ENCODE peak calls at places on chromosomes 12 and 14, in nine cellular contexts. One of them, this sample, is unnamed. For H3K36me3, the result is how much of the 10 kb centered on the place peaks cover.

GRCh38 chr12:47360771-47361388 is 281.1 kb upstream of the AMIGO2 start:
- DNase-seq in PC-9: no peak
- DNase-seq in IMR-90: no peak
- DNase-seq in adrenal gland: no peak
- DNase-seq in psoas muscle: no peak
- DNase-seq in mammary epithelial cell: no peak
- DNase-seq in CD8-positive, alpha-beta T cell: peak
- DNase-seq in right lobe of liver: no peak
- DNase-seq in cardiac muscle cell: peak
- DNase-seq in this sample: no peak

GRCh38 chr12:60194682-60195081 is 598.9 kb downstream of the SLC16A7 start:
- DNase-seq in PC-9: no peak
- DNase-seq in adrenal gland: no peak
- DNase-seq in right lobe of liver: no peak
- DNase-seq in cardiac muscle cell: peak
- DNase-seq in IMR-90: peak
- DNase-seq in CD8-positive, alpha-beta T cell: no peak
- DNase-seq in psoas muscle: no peak
- DNase-seq in mammary epithelial cell: peak
- DNase-seq in this sample: no peak

GRCh38 chr12:119338593-119339363 is 4.2 kb downstream of the CCDC60 start:
- DNase-seq in right lobe of liver: no peak
- DNase-seq in IMR-90: no peak
- DNase-seq in CD8-positive, alpha-beta T cell: no peak
- DNase-seq in adrenal gland: no peak
- DNase-seq in mammary epithelial cell: no peak
- DNase-seq in psoas muscle: no peak
- DNase-seq in PC-9: no peak
- DNase-seq in cardiac muscle cell: no peak
- DNase-seq in this sample: no peak

GRCh38 chr14:95260537-95261440 is 58.9 kb downstream of the CLMN start:
- DNase-seq in mammary epithelial cell: peak
- DNase-seq in PC-9: no peak
- DNase-seq in psoas muscle: no peak
- DNase-seq in CD8-positive, alpha-beta T cell: no peak
- DNase-seq in cardiac muscle cell: peak
- DNase-seq in adrenal gland: no peak
- DNase-seq in right lobe of liver: no peak
- DNase-seq in IMR-90: peak
- DNase-seq in this sample: no peak

GRCh38 chr12:3071710-3072109 is 5.5 kb upstream of the TSPAN9 start:
- DNase-seq in IMR-90: no peak
- DNase-seq in PC-9: no peak
- DNase-seq in adrenal gland: no peak
- DNase-seq in mammary epithelial cell: no peak
- DNase-seq in psoas muscle: no peak
- DNase-seq in cardiac muscle cell: no peak
- DNase-seq in CD8-positive, alpha-beta T cell: no peak
- DNase-seq in right lobe of liver: no peak
- DNase-seq in this sample: no peak

GRCh38 chr12:31900271-31900670 is 58.9 kb upstream of the RESF1 start:
- DNase-seq in right lobe of liver: no peak
- DNase-seq in adrenal gland: no peak
- DNase-seq in PC-9: no peak
- DNase-seq in psoas muscle: no peak
- DNase-seq in CD8-positive, alpha-beta T cell: no peak
- DNase-seq in IMR-90: no peak
- DNase-seq in cardiac muscle cell: peak
- DNase-seq in mammary epithelial cell: peak
- DNase-seq in this sample: no peak

GRCh38 chr12:103011974-103012763 is 54.7 kb downstream of the ASCL1 start:
- DNase-seq in PC-9: no peak
- DNase-seq in CD8-positive, alpha-beta T cell: no peak
- DNase-seq in cardiac muscle cell: no peak
- DNase-seq in IMR-90: no peak
- DNase-seq in right lobe of liver: no peak
- DNase-seq in mammary epithelial cell: no peak
- DNase-seq in adrenal gland: no peak
- DNase-seq in psoas muscle: no peak
- DNase-seq in this sample: no peak

GRCh38 chr14:77989441-77989891 is 180.7 kb upstream of the NRXN3 start:
- DNase-seq in mammary epithelial cell: no peak
- DNase-seq in psoas muscle: no peak
- DNase-seq in cardiac muscle cell: no peak
- DNase-seq in adrenal gland: no peak
- DNase-seq in CD8-positive, alpha-beta T cell: no peak
- DNase-seq in PC-9: no peak
- DNase-seq in right lobe of liver: no peak
- DNase-seq in IMR-90: no peak
- DNase-seq in this sample: no peak

GRCh38 chr14:22463763-22464173 is 125.3 kb downstream of the DAD1 start:
- DNase-seq in CD8-positive, alpha-beta T cell: no peak
- DNase-seq in adrenal gland: no peak
- DNase-seq in psoas muscle: no peak
- DNase-seq in IMR-90: no peak
- DNase-seq in right lobe of liver: no peak
- DNase-seq in mammary epithelial cell: no peak
- DNase-seq in PC-9: no peak
- DNase-seq in cardiac muscle cell: no peak
- DNase-seq in this sample: no peak

GRCh38 chr12:28963554-28963953 is 185.5 kb upstream of the FAR2 start:
- DNase-seq in right lobe of liver: no peak
- DNase-seq in IMR-90: peak
- DNase-seq in adrenal gland: no peak
- DNase-seq in PC-9: no peak
- DNase-seq in cardiac muscle cell: peak
- DNase-seq in mammary epithelial cell: peak
- DNase-seq in psoas muscle: no peak
- DNase-seq in CD8-positive, alpha-beta T cell: no peak
- DNase-seq in this sample: no peak

DNA sequence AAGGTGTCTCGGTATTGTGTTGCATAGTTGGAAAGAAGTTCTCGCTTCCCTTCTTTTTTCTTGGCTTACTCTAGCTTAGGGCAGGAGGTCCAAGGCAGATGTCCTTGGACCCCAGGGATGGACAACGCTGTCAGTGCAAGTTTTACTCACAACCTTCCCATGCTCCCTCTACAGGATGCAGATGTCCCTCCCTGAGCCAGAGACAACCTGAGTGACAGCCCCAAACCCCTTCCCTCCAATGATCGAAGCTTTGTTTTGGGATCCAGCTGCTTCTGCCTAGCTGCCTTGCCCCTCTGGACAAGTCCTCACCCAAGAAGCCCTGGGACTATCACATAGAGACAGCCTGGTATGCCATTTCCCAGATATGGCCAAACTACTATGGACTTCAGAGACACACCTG is 112.0 kb upstream of the RAP1B start:
- DNase-seq in right lobe of liver: no peak
- DNase-seq in CD8-positive, alpha-beta T cell: no peak
- DNase-seq in cardiac muscle cell: no peak
- DNase-seq in mammary epithelial cell: no peak
- DNase-seq in psoas muscle: no peak
- DNase-seq in adrenal gland: no peak
- DNase-seq in PC-9: no peak
- DNase-seq in IMR-90: no peak
- DNase-seq in this sample: no peak
- TF ChIP-seq CTCF in right lobe of liver: no peak
- TF ChIP-seq CTCF in CD8-positive, alpha-beta T cell: no peak
- TF ChIP-seq CTCF in cardiac muscle cell: no peak
- TF ChIP-seq CTCF in mammary epithelial cell: no peak
- TF ChIP-seq CTCF in psoas muscle: no peak
- TF ChIP-seq CTCF in adrenal gland: no peak
- TF ChIP-seq CTCF in PC-9: no peak
- TF ChIP-seq CTCF in IMR-90: no peak
- TF ChIP-seq CTCF in this sample: no peak

GRCh38 chr12:50132505-50133135 is 20.6 kb downstream of the COX14 start:
- DNase-seq in mammary epithelial cell: peak
- DNase-seq in PC-9: no peak
- DNase-seq in IMR-90: peak
- DNase-seq in cardiac muscle cell: peak
- DNase-seq in right lobe of liver: no peak
- DNase-seq in CD8-positive, alpha-beta T cell: no peak
- DNase-seq in psoas muscle: no peak
- DNase-seq in adrenal gland: no peak
- DNase-seq in this sample: no peak
- H3K36me3 ChIP-seq in mammary epithelial cell: under half
- H3K36me3 ChIP-seq in PC-9: under half
- H3K36me3 ChIP-seq in IMR-90: under half
- H3K36me3 ChIP-seq in cardiac muscle cell: under half
- H3K36me3 ChIP-seq in right lobe of liver: under half
- H3K36me3 ChIP-seq in CD8-positive, alpha-beta T cell: under half
- H3K36me3 ChIP-seq in psoas muscle: under half
- H3K36me3 ChIP-seq in adrenal gland: under half
- H3K36me3 ChIP-seq in this sample: under half

GRCh38 chr14:72515779-72516770 is 377.8 kb downstream of the DPF3 start:
- DNase-seq in psoas muscle: no peak
- DNase-seq in mammary epithelial cell: no peak
- DNase-seq in adrenal gland: no peak
- DNase-seq in cardiac muscle cell: peak
- DNase-seq in PC-9: no peak
- DNase-seq in right lobe of liver: no peak
- DNase-seq in CD8-positive, alpha-beta T cell: no peak
- DNase-seq in IMR-90: peak
- DNase-seq in this sample: no peak

GRCh38 chr14:72518809-72519377 is 375.0 kb downstream of the DPF3 start:
- DNase-seq in CD8-positive, alpha-beta T cell: peak
- DNase-seq in PC-9: no peak
- DNase-seq in mammary epithelial cell: no peak
- DNase-seq in IMR-90: no peak
- DNase-seq in psoas muscle: no peak
- DNase-seq in cardiac muscle cell: no peak
- DNase-seq in right lobe of liver: no peak
- DNase-seq in adrenal gland: no peak
- DNase-seq in this sample: no peak

GRCh38 chr14:72517736-72518135 is 376.2 kb downstream of the DPF3 start:
- DNase-seq in psoas muscle: no peak
- DNase-seq in mammary epithelial cell: no peak
- DNase-seq in cardiac muscle cell: no peak
- DNase-seq in right lobe of liver: no peak
- DNase-seq in IMR-90: no peak
- DNase-seq in CD8-positive, alpha-beta T cell: no peak
- DNase-seq in PC-9: no peak
- DNase-seq in adrenal gland: no peak
- DNase-seq in this sample: no peak

GRCh38 chr14:72514660-72515025 is 379.3 kb downstream of the DPF3 start:
- DNase-seq in right lobe of liver: no peak
- DNase-seq in psoas muscle: no peak
- DNase-seq in CD8-positive, alpha-beta T cell: no peak
- DNase-seq in mammary epithelial cell: no peak
- DNase-seq in cardiac muscle cell: no peak
- DNase-seq in PC-9: no peak
- DNase-seq in IMR-90: no peak
- DNase-seq in adrenal gland: no peak
- DNase-seq in this sample: no peak

DNA sequence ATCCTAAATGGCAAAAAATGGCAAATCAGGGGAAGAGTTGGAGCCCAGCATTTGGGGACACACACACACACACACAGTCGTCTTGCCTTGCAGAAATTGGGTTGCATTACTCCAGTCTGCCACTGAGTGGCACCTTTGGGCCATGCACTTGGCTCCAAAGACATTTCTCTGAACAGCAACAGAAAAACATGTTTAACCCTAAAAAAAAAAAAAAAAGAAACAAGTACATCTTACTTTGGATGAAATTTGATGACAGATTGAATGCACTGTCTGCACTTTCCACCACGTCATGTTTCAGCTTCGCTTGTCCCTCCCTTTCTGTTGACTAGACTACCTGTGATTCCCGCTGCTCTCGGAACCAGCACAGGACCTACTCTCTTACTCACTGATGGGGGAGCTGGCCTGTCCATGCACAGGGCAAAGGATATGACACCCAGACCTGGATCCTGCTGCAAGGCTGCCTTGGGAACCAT is 376.9 kb downstream of the DPF3 start:
- DNase-seq in cardiac muscle cell: peak
- DNase-seq in right lobe of liver: no peak
- DNase-seq in psoas muscle: peak
- DNase-seq in PC-9: peak
- DNase-seq in adrenal gland: peak
- DNase-seq in mammary epithelial cell: peak
- DNase-seq in CD8-positive, alpha-beta T cell: peak
- DNase-seq in IMR-90: peak
- DNase-seq in this sample: peak
- H3K27ac ChIP-seq in cardiac muscle cell: no peak
- H3K27ac ChIP-seq in right lobe of liver: no peak
- H3K27ac ChIP-seq in psoas muscle: no peak
- H3K27ac ChIP-seq in PC-9: no peak
- H3K27ac ChIP-seq in adrenal gland: no peak
- H3K27ac ChIP-seq in mammary epithelial cell: no peak
- H3K27ac ChIP-seq in CD8-positive, alpha-beta T cell: no peak
- H3K27ac ChIP-seq in IMR-90: peak
- H3K27ac ChIP-seq in this sample: no peak

GRCh38 chr12:92955997-92956663 is 27.0 kb upstream of the EEA1 start:
- DNase-seq in adrenal gland: no peak
- DNase-seq in right lobe of liver: no peak
- DNase-seq in IMR-90: peak
- DNase-seq in mammary epithelial cell: peak
- DNase-seq in PC-9: no peak
- DNase-seq in cardiac muscle cell: peak
- DNase-seq in psoas muscle: no peak
- DNase-seq in CD8-positive, alpha-beta T cell: no peak
- DNase-seq in this sample: no peak

GRCh38 chr12:92951006-92951405 is 21.9 kb upstream of the EEA1 start:
- DNase-seq in right lobe of liver: no peak
- DNase-seq in CD8-positive, alpha-beta T cell: no peak
- DNase-seq in mammary epithelial cell: no peak
- DNase-seq in IMR-90: no peak
- DNase-seq in psoas muscle: no peak
- DNase-seq in PC-9: no peak
- DNase-seq in adrenal gland: no peak
- DNase-seq in cardiac muscle cell: no peak
- DNase-seq in this sample: no peak

GRCh38 chr12:92950011-92950410 is 20.9 kb upstream of the EEA1 start:
- DNase-seq in right lobe of liver: no peak
- DNase-seq in psoas muscle: no peak
- DNase-seq in PC-9: no peak
- DNase-seq in cardiac muscle cell: no peak
- DNase-seq in IMR-90: no peak
- DNase-seq in mammary epithelial cell: no peak
- DNase-seq in CD8-positive, alpha-beta T cell: no peak
- DNase-seq in adrenal gland: no peak
- DNase-seq in this sample: no peak

GRCh38 chr12:92952394-92952793 is 23.3 kb upstream of the EEA1 start:
- DNase-seq in adrenal gland: no peak
- DNase-seq in mammary epithelial cell: no peak
- DNase-seq in CD8-positive, alpha-beta T cell: no peak
- DNase-seq in cardiac muscle cell: no peak
- DNase-seq in IMR-90: no peak
- DNase-seq in right lobe of liver: no peak
- DNase-seq in psoas muscle: no peak
- DNase-seq in PC-9: no peak
- DNase-seq in this sample: no peak

GRCh38 chr12:92953747-92954146 is 24.7 kb upstream of the EEA1 start:
- DNase-seq in mammary epithelial cell: peak
- DNase-seq in right lobe of liver: no peak
- DNase-seq in psoas muscle: no peak
- DNase-seq in IMR-90: no peak
- DNase-seq in adrenal gland: no peak
- DNase-seq in CD8-positive, alpha-beta T cell: no peak
- DNase-seq in PC-9: no peak
- DNase-seq in cardiac muscle cell: no peak
- DNase-seq in this sample: no peak
- TF ChIP-seq CTCF in mammary epithelial cell: peak
- TF ChIP-seq CTCF in right lobe of liver: no peak
- TF ChIP-seq CTCF in psoas muscle: no peak
- TF ChIP-seq CTCF in IMR-90: no peak
- TF ChIP-seq CTCF in adrenal gland: no peak
- TF ChIP-seq CTCF in CD8-positive, alpha-beta T cell: no peak
- TF ChIP-seq CTCF in PC-9: no peak
- TF ChIP-seq CTCF in cardiac muscle cell: no peak
- TF ChIP-seq CTCF in this sample: no peak